ENCODE peak calls at places on chromosomes 16 and 17, in four cellular contexts. One of them, this sample, is unnamed.

GRCh38 chr17:58330544-58330996 is 2.0 kb upstream of the TSPOAP1 start:
- DNase-seq in GM12878: no peak
- DNase-seq in HepG2: no peak
- DNase-seq in K562: peak; percentile 67
- DNase-seq in this sample: no peak

GRCh38 chr16:89759742-89760366 is 38.5 kb downstream of the ZNF276 start:
- DNase-seq in K562: no peak
- DNase-seq in HepG2: no peak
- DNase-seq in GM12878: no peak
- DNase-seq in this sample: no peak

GRCh38 chr17:64728041-64728695 is 66.1 kb upstream of the SMURF2 start:
- DNase-seq in HepG2: no peak
- DNase-seq in K562: no peak
- DNase-seq in GM12878: no peak
- DNase-seq in this sample: no peak

GRCh38 chr17:45019177-45019711 is 32.2 kb downstream of the DCAKD start:
- DNase-seq in GM12878: no peak
- DNase-seq in K562: peak; percentile 70
- DNase-seq in HepG2: no peak
- DNase-seq in this sample: peak; percentile 71

GRCh38 chr16:72298947-72299346 is 127.0 kb upstream of the PMFBP1 start:
- DNase-seq in K562: no peak
- DNase-seq in GM12878: no peak
- DNase-seq in HepG2: no peak
- DNase-seq in this sample: no peak

GRCh38 chr17:50149099-50149424 is 1.4 kb downstream of the PPP1R9B start:
- DNase-seq in GM12878: no peak
- DNase-seq in K562: no peak
- DNase-seq in HepG2: no peak
- DNase-seq in this sample: no peak

GRCh38 chr17:58507123-58507634 is 7.3 kb downstream of the MTMR4 start:
- DNase-seq in K562: no peak
- DNase-seq in HepG2: peak; percentile 78
- DNase-seq in GM12878: no peak
- DNase-seq in this sample: no peak

GRCh38 chr16:84486126-84486525 is 18.3 kb downstream of the MEAK7 start:
- DNase-seq in GM12878: no peak
- DNase-seq in HepG2: no peak
- DNase-seq in K562: no peak
- DNase-seq in this sample: no peak

GRCh38 chr16:46899443-46900143 is 15.4 kb downstream of the GPT2 start:
- DNase-seq in K562: no peak
- DNase-seq in GM12878: no peak
- DNase-seq in HepG2: no peak
- DNase-seq in this sample: no peak

GRCh38 chr16:59993101-59993500 is 1259.0 kb upstream of the GOT2 start:
- DNase-seq in HepG2: peak; percentile 18
- DNase-seq in GM12878: no peak
- DNase-seq in K562: peak; percentile 36
- DNase-seq in this sample: no peak

GRCh38 chr17:45248132-45248936 is 13.6 kb downstream of the SPATA32 start:
- DNase-seq in K562: peak; percentile 81
- DNase-seq in GM12878: no peak
- DNase-seq in HepG2: no peak
- DNase-seq in this sample: peak; percentile 81

GRCh38 chr16:2518823-2519710 is 1.1 kb upstream of the AMDHD2 start:
- DNase-seq in HepG2: no peak
- DNase-seq in GM12878: no peak
- DNase-seq in K562: no peak
- DNase-seq in this sample: no peak

GRCh38 chr16:19497181-19497580 is 24.7 kb downstream of the GDE1 start:
- DNase-seq in K562: no peak
- DNase-seq in GM12878: no peak
- DNase-seq in HepG2: no peak
- DNase-seq in this sample: no peak

GRCh38 chr17:81037783-81038733 is 3.1 kb downstream of the BAIAP2 start:
- DNase-seq in HepG2: no peak
- DNase-seq in GM12878: no peak
- DNase-seq in K562: no peak
- DNase-seq in this sample: no peak

GRCh38 chr16:2460916-2461315 is 1.0 kb downstream of the TEDC2 start:
- DNase-seq in HepG2: no peak
- DNase-seq in GM12878: no peak
- DNase-seq in K562: no peak
- DNase-seq in this sample: no peak

GRCh38 chr17:79732804-79733691 is 2.3 kb downstream of the ENPP7 start:
- DNase-seq in HepG2: peak; percentile 54
- DNase-seq in GM12878: peak; percentile 55
- DNase-seq in K562: no peak
- DNase-seq in this sample: no peak

GRCh38 chr16:84572096-84572495 is 45.8 kb downstream of the COTL1 start:
- DNase-seq in GM12878: no peak
- DNase-seq in K562: no peak
- DNase-seq in HepG2: no peak
- DNase-seq in this sample: no peak

GRCh38 chr17:7079581-7080444 is at the start of gene CLEC10A:
- DNase-seq in GM12878: no peak
- DNase-seq in K562: no peak
- DNase-seq in HepG2: no peak
- DNase-seq in this sample: no peak

GRCh38 chr16:29961127-29961478 is 776 bp upstream of the TMEM219 start:
- DNase-seq in GM12878: no peak
- DNase-seq in HepG2: no peak
- DNase-seq in K562: no peak
- DNase-seq in this sample: no peak

GRCh38 chr17:56451629-56452028 is 141.9 kb upstream of the NOG start:
- DNase-seq in K562: no peak
- DNase-seq in HepG2: no peak
- DNase-seq in GM12878: no peak
- DNase-seq in this sample: no peak

GRCh38 chr17:794876-795275 is 12.7 kb downstream of the MRM3 start:
- DNase-seq in K562: peak; percentile 65
- DNase-seq in HepG2: peak; percentile 24
- DNase-seq in GM12878: no peak
- DNase-seq in this sample: peak; percentile 79

GRCh38 chr17:2123467-2124251 is 68.8 kb downstream of the HIC1 start:
- DNase-seq in GM12878: no peak
- DNase-seq in HepG2: no peak
- DNase-seq in K562: no peak
- DNase-seq in this sample: no peak

GRCh38 chr17:45110676-45111611 is 21.4 kb downstream of the PLCD3 start:
- DNase-seq in K562: no peak
- DNase-seq in HepG2: no peak
- DNase-seq in GM12878: no peak
- DNase-seq in this sample: no peak

GRCh38 chr17:17140590-17140980 is 65.5 kb downstream of the PLD6 start:
- DNase-seq in HepG2: no peak
- DNase-seq in K562: no peak
- DNase-seq in GM12878: no peak
- DNase-seq in this sample: peak; percentile 70

GRCh38 chr17:58576679-58577367 is 62.4 kb upstream of the MTMR4 start:
- DNase-seq in HepG2: peak; percentile 51
- DNase-seq in K562: peak; percentile 18
- DNase-seq in GM12878: no peak
- DNase-seq in this sample: no peak

GRCh38 chr16:54487933-54488332 is 201.3 kb upstream of the IRX3 start:
- DNase-seq in GM12878: no peak
- DNase-seq in K562: no peak
- DNase-seq in HepG2: no peak
- DNase-seq in this sample: no peak

GRCh38 chr16:81040837-81041236 is 5.2 kb downstream of the ATMIN start:
- DNase-seq in GM12878: no peak
- DNase-seq in K562: no peak
- DNase-seq in HepG2: no peak
- DNase-seq in this sample: no peak

GRCh38 chr17:44785921-44786320 is 27.1 kb downstream of the ADAM11 start:
- DNase-seq in GM12878: no peak
- DNase-seq in HepG2: no peak
- DNase-seq in K562: no peak
- DNase-seq in this sample: no peak

DNA sequence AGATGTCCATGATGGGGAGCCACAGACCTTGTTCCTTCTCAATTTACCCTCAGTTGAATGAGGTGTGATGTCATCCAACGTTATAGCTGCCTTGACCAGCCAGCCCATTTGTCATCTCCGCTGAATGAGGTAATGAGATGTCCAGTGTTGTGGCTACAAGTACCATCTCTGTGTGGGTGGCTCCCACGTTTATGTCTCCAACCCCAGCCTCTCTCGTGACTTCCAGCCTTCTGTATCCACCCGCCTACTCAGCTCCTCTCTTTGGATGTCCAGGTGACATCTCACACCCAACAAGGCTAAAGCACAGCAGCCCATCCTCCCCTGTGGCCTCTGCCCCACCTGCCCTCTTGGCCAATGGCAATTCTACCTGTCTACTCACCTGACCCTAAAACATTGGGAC is 18.2 kb downstream of the DNAH17 start:
- DNase-seq in K562: no peak
- DNase-seq in HepG2: no peak
- DNase-seq in GM12878: no peak
- DNase-seq in this sample: no peak
- TF ChIP-seq KDM1A in K562: no peak
- TF ChIP-seq KDM1A in HepG2: no peak
- TF ChIP-seq KDM1A in GM12878: no peak
- TF ChIP-seq KDM1A in this sample: no peak

GRCh38 chr16:383326-384020 is 1.7 kb upstream of the PGAP6 start:
- DNase-seq in GM12878: peak; percentile 50
- DNase-seq in K562: no peak
- DNase-seq in HepG2: no peak
- DNase-seq in this sample: no peak
- TF ChIP-seq POLR2AphosphoS2 in GM12878: no peak
- TF ChIP-seq POLR2AphosphoS2 in K562: no peak
- TF ChIP-seq POLR2AphosphoS2 in HepG2: no peak
- TF ChIP-seq POLR2AphosphoS2 in this sample: no peak

GRCh38 chr16:4387769-4388168 is 16.1 kb downstream of the VASN start:
- DNase-seq in HepG2: no peak
- DNase-seq in K562: no peak
- DNase-seq in GM12878: no peak
- DNase-seq in this sample: no peak

GRCh38 chr16:4388275-4389021 is 16.8 kb downstream of the VASN start:
- DNase-seq in GM12878: no peak
- DNase-seq in HepG2: no peak
- DNase-seq in K562: no peak
- DNase-seq in this sample: no peak

GRCh38 chr16:4386452-4386813 is 14.8 kb downstream of the VASN start:
- DNase-seq in HepG2: no peak
- DNase-seq in GM12878: no peak
- DNase-seq in K562: no peak
- DNase-seq in this sample: no peak

GRCh38 chr16:4385789-4386451 is 14.3 kb downstream of the VASN start:
- DNase-seq in GM12878: no peak
- DNase-seq in HepG2: no peak
- DNase-seq in K562: no peak
- DNase-seq in this sample: no peak

DNA sequence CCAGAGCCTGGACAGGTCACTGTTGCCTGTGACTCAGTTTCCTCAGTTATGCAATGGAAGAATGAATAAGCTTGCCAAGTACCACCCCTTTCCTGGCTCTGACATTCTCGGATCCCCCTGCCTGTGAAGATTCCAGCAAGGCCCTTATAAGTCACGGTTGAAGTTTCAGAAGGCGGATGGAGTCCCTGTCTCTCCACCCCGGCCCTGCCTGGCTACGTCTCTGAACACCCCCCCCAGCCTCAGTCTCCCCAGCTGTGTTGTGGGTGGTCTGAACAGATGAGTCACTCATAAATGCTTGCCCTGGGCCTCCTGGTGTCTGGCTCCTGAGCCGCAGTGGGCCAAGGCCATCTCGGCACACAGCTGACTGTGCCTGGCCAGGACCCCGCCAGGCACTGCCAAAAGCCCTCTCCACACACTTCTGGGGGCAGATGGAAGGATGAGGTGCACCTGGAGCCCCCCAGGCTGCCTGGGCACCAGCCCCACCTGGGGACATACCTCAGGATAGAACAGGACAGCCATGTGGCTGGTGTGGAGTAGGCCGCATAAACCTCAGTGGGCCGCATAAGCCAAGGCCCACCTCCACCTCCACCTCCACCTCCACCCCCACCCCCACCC is 15.4 kb downstream of the VASN start:
- DNase-seq in K562: no peak
- DNase-seq in GM12878: no peak
- DNase-seq in HepG2: no peak
- DNase-seq in this sample: no peak
- TF ChIP-seq CHD4 in K562: no peak
- TF ChIP-seq CHD4 in GM12878: no peak
- TF ChIP-seq CHD4 in HepG2: no peak
- TF ChIP-seq CHD4 in this sample: no peak

GRCh38 chr17:75152523-75152922 is 1.8 kb downstream of the JPT1 start:
- DNase-seq in HepG2: no peak
- DNase-seq in GM12878: no peak
- DNase-seq in K562: no peak
- DNase-seq in this sample: no peak

GRCh38 chr17:75152971-75153853 is 1.1 kb downstream of the JPT1 start:
- DNase-seq in GM12878: no peak
- DNase-seq in K562: peak; percentile 73
- DNase-seq in HepG2: peak; percentile 34
- DNase-seq in this sample: peak; percentile 70

GRCh38 chr17:75154195-75155106 is at the start of gene JPT1:
- DNase-seq in HepG2: peak; percentile 99
- DNase-seq in K562: peak; percentile 99
- DNase-seq in GM12878: peak; percentile 97
- DNase-seq in this sample: peak; percentile 99

GRCh38 chr17:75155191-75155601 is 884 bp upstream of the JPT1 start:
- DNase-seq in K562: no peak
- DNase-seq in HepG2: no peak
- DNase-seq in GM12878: no peak
- DNase-seq in this sample: no peak

GRCh38 chr17:75153854-75154194 is 488 bp downstream of the JPT1 start:
- DNase-seq in K562: peak; percentile 48
- DNase-seq in GM12878: no peak
- DNase-seq in HepG2: no peak
- DNase-seq in this sample: no peak
- TF ChIP-seq KDM1A in K562: no peak
- TF ChIP-seq KDM1A in GM12878: no peak
- TF ChIP-seq KDM1A in HepG2: no peak
- TF ChIP-seq KDM1A in this sample: no peak

DNA sequence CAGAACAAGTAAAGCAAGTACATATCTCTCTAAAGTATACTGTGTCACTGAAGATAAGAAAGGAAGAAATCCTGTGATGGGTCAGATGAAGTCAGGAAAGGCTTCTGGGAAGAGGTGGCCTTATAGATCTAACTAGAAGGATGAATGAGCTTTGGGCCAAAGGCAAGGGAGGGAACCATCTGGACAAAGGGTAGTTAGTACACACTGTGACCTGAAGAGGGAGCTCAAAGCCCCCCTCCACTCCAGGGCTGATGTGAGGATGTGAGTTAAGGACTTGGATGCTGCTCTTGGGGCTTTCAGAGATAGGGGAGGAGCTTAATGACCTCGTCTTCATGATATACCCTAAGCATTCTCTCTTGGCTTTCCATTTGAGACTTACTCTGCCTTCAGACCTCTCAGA is 185.3 kb upstream of the CACNG3 start:
- DNase-seq in K562: peak; percentile 79
- DNase-seq in GM12878: peak; percentile 9
- DNase-seq in HepG2: peak; percentile 29
- DNase-seq in this sample: peak; percentile 65
- TF ChIP-seq POLR2AphosphoS2 in K562: peak; percentile 31
- TF ChIP-seq POLR2AphosphoS2 in GM12878: no peak
- TF ChIP-seq POLR2AphosphoS2 in HepG2: no peak
- TF ChIP-seq POLR2AphosphoS2 in this sample: no peak